ENCODE peak calls at places on chromosomes 6 and 20, in eight cellular contexts. One of them, this sample, is unnamed.

GRCh38 chr20:50399917-50400704 is 110.1 kb upstream of the PTPN1 start:
- DNase-seq in GM23338: no peak
- DNase-seq in psoas muscle: no peak
- DNase-seq in fibroblast of lung: peak
- DNase-seq in spleen: no peak
- DNase-seq in stomach: peak
- DNase-seq in substantia nigra: no peak
- DNase-seq in SJSA1: no peak
- DNase-seq in this sample: no peak

GRCh38 chr6:43091020-43091419 is 14.9 kb downstream of the PTK7 start:
- DNase-seq in GM23338: no peak
- DNase-seq in psoas muscle: no peak
- DNase-seq in fibroblast of lung: no peak
- DNase-seq in spleen: peak
- DNase-seq in stomach: no peak
- DNase-seq in substantia nigra: no peak
- DNase-seq in SJSA1: no peak
- DNase-seq in this sample: no peak

GRCh38 chr6:103122766-103123601 is 1729.5 kb downstream of the GRIK2 start:
- DNase-seq in GM23338: peak
- DNase-seq in psoas muscle: no peak
- DNase-seq in fibroblast of lung: peak
- DNase-seq in spleen: no peak
- DNase-seq in stomach: peak
- DNase-seq in substantia nigra: peak
- DNase-seq in SJSA1: peak
- DNase-seq in this sample: peak

GRCh38 chr6:137851669-137852068 is 15.4 kb upstream of the TNFAIP3 start:
- DNase-seq in GM23338: no peak
- DNase-seq in psoas muscle: no peak
- DNase-seq in fibroblast of lung: no peak
- DNase-seq in spleen: no peak
- DNase-seq in stomach: no peak
- DNase-seq in substantia nigra: no peak
- DNase-seq in SJSA1: no peak
- DNase-seq in this sample: no peak

GRCh38 chr6:170403451-170403850 is 96.9 kb downstream of the FAM120B start:
- DNase-seq in GM23338: peak
- DNase-seq in psoas muscle: no peak
- DNase-seq in fibroblast of lung: peak
- DNase-seq in spleen: no peak
- DNase-seq in stomach: no peak
- DNase-seq in substantia nigra: no peak
- DNase-seq in SJSA1: no peak
- DNase-seq in this sample: no peak

GRCh38 chr6:82205793-82206425 is 41.6 kb downstream of the IBTK start:
- DNase-seq in GM23338: no peak
- DNase-seq in psoas muscle: no peak
- DNase-seq in fibroblast of lung: peak
- DNase-seq in spleen: no peak
- DNase-seq in stomach: no peak
- DNase-seq in substantia nigra: no peak
- DNase-seq in SJSA1: no peak
- DNase-seq in this sample: no peak

GRCh38 chr6:106973841-106974336 is 640 bp downstream of the CD24 start:
- DNase-seq in GM23338: peak
- DNase-seq in psoas muscle: no peak
- DNase-seq in fibroblast of lung: no peak
- DNase-seq in spleen: peak
- DNase-seq in stomach: peak
- DNase-seq in substantia nigra: no peak
- DNase-seq in SJSA1: peak
- DNase-seq in this sample: no peak

GRCh38 chr6:132570221-132570777 is at the start of gene TAAR6:
- DNase-seq in GM23338: peak
- DNase-seq in psoas muscle: no peak
- DNase-seq in fibroblast of lung: no peak
- DNase-seq in spleen: no peak
- DNase-seq in stomach: no peak
- DNase-seq in substantia nigra: peak
- DNase-seq in SJSA1: no peak
- DNase-seq in this sample: peak

GRCh38 chr6:158356586-158357546 is 44.6 kb downstream of the TULP4 start:
- DNase-seq in GM23338: no peak
- DNase-seq in psoas muscle: no peak
- DNase-seq in fibroblast of lung: no peak
- DNase-seq in spleen: peak
- DNase-seq in stomach: no peak
- DNase-seq in substantia nigra: no peak
- DNase-seq in SJSA1: no peak
- DNase-seq in this sample: no peak

GRCh38 chr6:2168480-2168879 is 76.9 kb downstream of the GMDS start:
- DNase-seq in GM23338: no peak
- DNase-seq in psoas muscle: no peak
- DNase-seq in fibroblast of lung: peak
- DNase-seq in spleen: no peak
- DNase-seq in stomach: no peak
- DNase-seq in substantia nigra: no peak
- DNase-seq in SJSA1: no peak
- DNase-seq in this sample: no peak

GRCh38 chr6:11008821-11009220 is 35.3 kb downstream of the ELOVL2 start:
- DNase-seq in GM23338: no peak
- DNase-seq in psoas muscle: no peak
- DNase-seq in fibroblast of lung: peak
- DNase-seq in spleen: no peak
- DNase-seq in stomach: no peak
- DNase-seq in substantia nigra: no peak
- DNase-seq in SJSA1: no peak
- DNase-seq in this sample: no peak

GRCh38 chr6:127939442-127940066 is 38.7 kb upstream of the THEMIS start:
- DNase-seq in GM23338: peak
- DNase-seq in psoas muscle: no peak
- DNase-seq in fibroblast of lung: peak
- DNase-seq in spleen: no peak
- DNase-seq in stomach: no peak
- DNase-seq in substantia nigra: no peak
- DNase-seq in SJSA1: no peak
- DNase-seq in this sample: no peak

GRCh38 chr20:47950103-47950502 is 164.8 kb upstream of the SULF2 start:
- DNase-seq in GM23338: no peak
- DNase-seq in psoas muscle: no peak
- DNase-seq in fibroblast of lung: no peak
- DNase-seq in spleen: no peak
- DNase-seq in stomach: no peak
- DNase-seq in substantia nigra: no peak
- DNase-seq in SJSA1: peak
- DNase-seq in this sample: no peak

GRCh38 chr6:73636048-73636447 is 17.7 kb downstream of the SLC17A5 start:
- DNase-seq in GM23338: no peak
- DNase-seq in psoas muscle: no peak
- DNase-seq in fibroblast of lung: no peak
- DNase-seq in spleen: no peak
- DNase-seq in stomach: no peak
- DNase-seq in substantia nigra: no peak
- DNase-seq in SJSA1: no peak
- DNase-seq in this sample: no peak

GRCh38 chr6:116741571-116741970 is 23.9 kb downstream of the FAM162B start:
- DNase-seq in GM23338: no peak
- DNase-seq in psoas muscle: no peak
- DNase-seq in fibroblast of lung: no peak
- DNase-seq in spleen: no peak
- DNase-seq in stomach: no peak
- DNase-seq in substantia nigra: no peak
- DNase-seq in SJSA1: no peak
- DNase-seq in this sample: no peak

GRCh38 chr20:16575390-16576140 is 2.3 kb upstream of the KIF16B start:
- DNase-seq in GM23338: peak
- DNase-seq in psoas muscle: no peak
- DNase-seq in fibroblast of lung: no peak
- DNase-seq in spleen: no peak
- DNase-seq in stomach: no peak
- DNase-seq in substantia nigra: no peak
- DNase-seq in SJSA1: no peak
- DNase-seq in this sample: no peak

GRCh38 chr6:11437824-11438459 is 99.6 kb upstream of the TMEM170B start:
- DNase-seq in GM23338: no peak
- DNase-seq in psoas muscle: no peak
- DNase-seq in fibroblast of lung: no peak
- DNase-seq in spleen: no peak
- DNase-seq in stomach: no peak
- DNase-seq in substantia nigra: no peak
- DNase-seq in SJSA1: no peak
- DNase-seq in this sample: no peak

GRCh38 chr6:158565482-158566040 is 5.7 kb downstream of the TMEM181 start:
- DNase-seq in GM23338: no peak
- DNase-seq in psoas muscle: no peak
- DNase-seq in fibroblast of lung: no peak
- DNase-seq in spleen: no peak
- DNase-seq in stomach: no peak
- DNase-seq in substantia nigra: no peak
- DNase-seq in SJSA1: peak
- DNase-seq in this sample: no peak

GRCh38 chr6:8268156-8268555 is 165.8 kb upstream of the EEF1E1 start:
- DNase-seq in GM23338: no peak
- DNase-seq in psoas muscle: no peak
- DNase-seq in fibroblast of lung: no peak
- DNase-seq in spleen: no peak
- DNase-seq in stomach: no peak
- DNase-seq in substantia nigra: no peak
- DNase-seq in SJSA1: no peak
- DNase-seq in this sample: no peak

GRCh38 chr20:13671500-13672288 is 33.0 kb upstream of the TASP1 start:
- DNase-seq in GM23338: no peak
- DNase-seq in psoas muscle: no peak
- DNase-seq in fibroblast of lung: peak
- DNase-seq in spleen: no peak
- DNase-seq in stomach: no peak
- DNase-seq in substantia nigra: no peak
- DNase-seq in SJSA1: no peak
- DNase-seq in this sample: no peak

GRCh38 chr6:33566182-33567084 is 13.6 kb downstream of the BAK1 start:
- DNase-seq in GM23338: no peak
- DNase-seq in psoas muscle: no peak
- DNase-seq in fibroblast of lung: peak
- DNase-seq in spleen: no peak
- DNase-seq in stomach: no peak
- DNase-seq in substantia nigra: no peak
- DNase-seq in SJSA1: no peak
- DNase-seq in this sample: no peak

DNA sequence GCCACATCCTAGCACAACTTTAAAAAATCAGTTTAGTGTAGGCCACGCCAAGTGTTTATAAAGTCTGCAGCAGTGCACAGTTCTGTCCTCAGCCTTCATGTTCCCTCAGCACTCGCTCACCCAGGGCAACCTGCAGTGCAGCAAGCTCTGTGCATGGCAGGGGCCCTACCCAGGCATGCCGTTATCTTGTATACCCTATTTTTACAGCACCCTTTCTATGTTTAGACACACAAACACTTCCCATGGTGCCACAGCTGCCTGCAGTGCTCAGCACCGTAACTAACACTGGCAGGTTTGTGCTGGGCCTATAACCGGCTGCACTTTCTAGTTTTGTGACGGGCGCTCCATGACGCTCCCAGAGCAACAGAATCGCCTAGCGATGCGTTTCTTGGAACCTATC is 43.8 kb downstream of the ZBTB46 start:
- DNase-seq in GM23338: no peak
- DNase-seq in psoas muscle: no peak
- DNase-seq in fibroblast of lung: no peak
- DNase-seq in spleen: no peak
- DNase-seq in stomach: no peak
- DNase-seq in substantia nigra: no peak
- DNase-seq in SJSA1: no peak
- DNase-seq in this sample: no peak
- H3K27ac ChIP-seq in GM23338: no peak
- H3K27ac ChIP-seq in psoas muscle: no peak
- H3K27ac ChIP-seq in fibroblast of lung: no peak
- H3K27ac ChIP-seq in spleen: peak
- H3K27ac ChIP-seq in stomach: no peak
- H3K27ac ChIP-seq in substantia nigra: no peak
- H3K27ac ChIP-seq in SJSA1: no peak
- H3K27ac ChIP-seq in this sample: peak

DNA sequence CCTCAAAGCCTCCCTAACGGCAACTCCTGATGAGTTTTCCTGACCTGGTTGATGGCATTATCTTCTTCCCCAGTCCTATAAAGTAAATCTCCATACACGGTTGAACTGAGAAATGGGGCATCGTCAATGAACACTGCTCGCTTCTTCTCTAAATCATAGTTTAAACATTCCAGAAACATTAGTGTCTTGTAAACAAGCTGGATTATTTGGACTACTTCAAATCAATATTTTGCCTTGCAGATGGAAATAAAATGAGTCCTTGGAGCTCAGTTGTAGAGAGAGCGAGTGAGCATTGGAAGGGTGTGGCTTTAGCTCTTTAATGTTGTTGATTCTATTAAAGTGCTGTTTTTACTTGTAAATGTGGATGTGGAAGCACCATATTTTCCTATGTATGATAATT is 18.3 kb downstream of the C6orf89 start:
- DNase-seq in GM23338: no peak
- DNase-seq in psoas muscle: no peak
- DNase-seq in fibroblast of lung: peak
- DNase-seq in spleen: no peak
- DNase-seq in stomach: no peak
- DNase-seq in substantia nigra: no peak
- DNase-seq in SJSA1: no peak
- DNase-seq in this sample: no peak
- H3K27ac ChIP-seq in GM23338: no peak
- H3K27ac ChIP-seq in psoas muscle: no peak
- H3K27ac ChIP-seq in fibroblast of lung: peak
- H3K27ac ChIP-seq in spleen: no peak
- H3K27ac ChIP-seq in stomach: peak
- H3K27ac ChIP-seq in substantia nigra: no peak
- H3K27ac ChIP-seq in SJSA1: peak
- H3K27ac ChIP-seq in this sample: no peak

DNA sequence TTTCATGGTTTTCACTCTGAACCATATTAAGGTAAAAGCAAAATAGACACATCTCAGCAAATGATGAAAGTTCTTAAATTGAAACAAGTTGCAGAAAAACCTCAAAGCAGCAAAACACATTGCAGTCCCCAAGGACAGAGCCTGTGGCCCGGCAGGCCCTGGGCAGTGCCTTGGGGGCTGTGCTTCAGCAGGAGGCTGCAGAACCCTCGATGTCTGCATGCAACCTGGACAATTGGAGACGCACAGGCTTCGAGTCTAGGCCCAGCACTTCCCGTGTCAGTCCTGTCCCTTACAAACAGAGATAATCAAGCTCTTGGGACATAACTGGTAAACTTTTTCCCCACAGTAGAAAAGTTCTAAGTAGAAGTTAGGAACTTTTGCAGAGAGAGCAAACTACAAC is 9.2 kb downstream of the PYGB start:
- DNase-seq in GM23338: no peak
- DNase-seq in psoas muscle: peak
- DNase-seq in fibroblast of lung: no peak
- DNase-seq in spleen: no peak
- DNase-seq in stomach: no peak
- DNase-seq in substantia nigra: no peak
- DNase-seq in SJSA1: no peak
- DNase-seq in this sample: no peak
- H3K27ac ChIP-seq in GM23338: no peak
- H3K27ac ChIP-seq in psoas muscle: no peak
- H3K27ac ChIP-seq in fibroblast of lung: no peak
- H3K27ac ChIP-seq in spleen: no peak
- H3K27ac ChIP-seq in stomach: no peak
- H3K27ac ChIP-seq in substantia nigra: no peak
- H3K27ac ChIP-seq in SJSA1: no peak
- H3K27ac ChIP-seq in this sample: no peak

GRCh38 chr6:31534011-31534410 is 5.2 kb downstream of the MCCD1 start:
- DNase-seq in GM23338: no peak
- DNase-seq in psoas muscle: no peak
- DNase-seq in fibroblast of lung: no peak
- DNase-seq in spleen: no peak
- DNase-seq in stomach: no peak
- DNase-seq in substantia nigra: no peak
- DNase-seq in SJSA1: no peak
- DNase-seq in this sample: no peak
- H3K27ac ChIP-seq in GM23338: peak
- H3K27ac ChIP-seq in psoas muscle: no peak
- H3K27ac ChIP-seq in fibroblast of lung: no peak
- H3K27ac ChIP-seq in spleen: no peak
- H3K27ac ChIP-seq in stomach: no peak
- H3K27ac ChIP-seq in substantia nigra: no peak
- H3K27ac ChIP-seq in SJSA1: no peak
- H3K27ac ChIP-seq in this sample: no peak